ENCODE peak calls at places on chromosomes 5 and 9, in five cellular contexts. K is HCT116, P is GM23338, F is HepG2, Y is GM12878. M is an unnamed sample.

GRCh38 chr5:33306758-33307157 is 134.0 kb upstream of the TARS1 start:
- DNase-seq in P (no peak), F (no peak), Y (no peak), K (no peak), M (no peak)

GRCh38 chr5:27315541-27316282 is 277.3 kb upstream of the CDH9 start:
- DNase-seq in F (no peak), P (peak), Y (no peak), K (no peak), M (no peak)

GRCh38 chr9:26575041-26575440 is 317.6 kb downstream of the CAAP1 start:
- DNase-seq in F (no peak), Y (no peak), K (no peak), P (no peak), M (no peak)

GRCh38 chr9:114424126-114424525 is 36.3 kb upstream of the AKNA start:
- DNase-seq in K (no peak), F (no peak), P (no peak), Y (no peak), M (no peak)

GRCh38 chr9:85212887-85213286 is 528.9 kb downstream of the AGTPBP1 start:
- DNase-seq in Y (no peak), F (no peak), P (no peak), K (peak), M (no peak)

GRCh38 chr9:110125207-110125751 is 82.7 kb downstream of the C9orf152 start:
- DNase-seq in F (peak), Y (no peak), K (no peak), P (peak), M (no peak)

GRCh38 chr5:97078958-97079357 is 63.5 kb downstream of the LIX1 start:
- DNase-seq in K (no peak), P (no peak), F (no peak), Y (no peak), M (no peak)

GRCh38 chr5:61346511-61346910 is 14.5 kb downstream of the ZSWIM6 start:
- DNase-seq in F (no peak), K (no peak), P (no peak), Y (no peak), M (no peak)

GRCh38 chr9:25964239-25964638 is 286.0 kb upstream of the TUSC1 start:
- DNase-seq in P (peak), Y (no peak), F (peak), K (peak), M (peak)

GRCh38 chr5:74810915-74811314 is 43.9 kb downstream of the NSA2 start:
- DNase-seq in K (no peak), Y (no peak), P (no peak), F (no peak), M (no peak)

GRCh38 chr9:79611091-79611614 is 39.4 kb downstream of the TLE4 start:
- DNase-seq in F (no peak), K (no peak), P (peak), Y (no peak), M (no peak)

GRCh38 chr5:172633403-172633970 is 7.6 kb upstream of the NEURL1B start:
- DNase-seq in P (no peak), F (no peak), Y (no peak), K (no peak), M (no peak)

GRCh38 chr5:14948341-14948830 is 76.8 kb upstream of the ANKH start:
- DNase-seq in P (no peak), Y (no peak), K (no peak), F (no peak), M (no peak)

DNA sequence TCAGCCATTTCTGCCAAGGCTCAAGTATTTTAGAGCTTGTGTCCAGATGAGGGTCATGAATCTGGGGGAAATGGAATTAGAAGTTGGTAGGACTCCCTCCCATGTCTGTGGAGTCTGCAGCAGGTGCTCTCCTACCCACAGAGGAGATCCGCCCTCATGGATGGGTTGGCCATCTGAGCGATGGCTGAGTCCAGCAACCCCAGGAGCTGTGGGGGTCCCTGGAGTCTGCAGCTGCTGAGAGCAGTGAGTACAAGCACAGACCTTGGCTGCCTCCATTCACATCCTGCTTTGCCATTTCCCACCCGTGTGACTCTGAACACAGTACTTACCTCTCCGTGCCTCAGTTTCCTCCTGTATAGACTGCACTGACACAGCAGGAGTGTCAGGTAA is 25.8 kb upstream of the SYNPO start:
- DNase-seq in K (no peak), F (no peak), P (no peak), Y (no peak), M (no peak)
- TF ChIP-seq EZH2 in K (no peak), F (no peak), P (no peak), Y (no peak), M (no peak)

DNA sequence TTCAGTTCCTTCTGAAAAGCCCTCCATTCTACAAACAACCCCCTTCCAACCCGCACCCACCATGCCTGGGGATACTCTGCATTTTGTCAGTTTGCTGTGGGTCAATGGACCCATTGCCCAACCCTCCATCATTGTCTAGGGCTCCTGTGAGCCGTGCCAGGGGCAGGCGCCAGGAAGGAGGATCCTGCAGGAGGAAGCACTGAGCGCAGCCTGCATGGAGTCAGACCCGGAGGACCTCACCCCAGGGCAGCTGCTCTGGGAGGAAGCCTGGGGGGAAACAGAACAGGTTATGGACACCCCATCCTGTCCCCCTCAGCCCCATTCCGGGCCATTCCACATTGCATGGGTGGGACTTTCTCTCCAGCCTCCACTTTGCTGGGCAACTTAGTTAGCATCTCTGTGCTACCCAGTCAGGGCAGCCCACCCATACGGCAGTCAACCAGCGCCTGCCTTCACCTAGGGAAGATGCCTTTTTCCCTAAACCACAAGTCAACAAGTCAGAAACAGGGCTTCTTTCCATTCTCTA is 48.6 kb upstream of the VDAC1 start:
- DNase-seq in P (peak), F (no peak), K (no peak), Y (no peak), M (no peak)
- TF ChIP-seq POLR2AphosphoS5 in P (no peak), F (no peak), K (no peak), Y (no peak), M (no peak)

GRCh38 chr9:93958121-93958874 is 3.1 kb upstream of the BARX1 start:
- DNase-seq in K (no peak), P (peak), F (no peak), Y (no peak), M (no peak)

GRCh38 chr9:93953492-93954435 is 1.4 kb downstream of the BARX1 start:
- DNase-seq in F (no peak), P (peak), K (no peak), Y (no peak), M (no peak)

GRCh38 chr9:93955356-93956182 is 414 bp upstream of the BARX1 start:
- DNase-seq in P (peak), K (no peak), Y (no peak), F (no peak), M (no peak)

GRCh38 chr9:93954436-93955355 is at the start of gene BARX1:
- DNase-seq in K (no peak), F (no peak), P (peak), Y (no peak), M (no peak)

DNA sequence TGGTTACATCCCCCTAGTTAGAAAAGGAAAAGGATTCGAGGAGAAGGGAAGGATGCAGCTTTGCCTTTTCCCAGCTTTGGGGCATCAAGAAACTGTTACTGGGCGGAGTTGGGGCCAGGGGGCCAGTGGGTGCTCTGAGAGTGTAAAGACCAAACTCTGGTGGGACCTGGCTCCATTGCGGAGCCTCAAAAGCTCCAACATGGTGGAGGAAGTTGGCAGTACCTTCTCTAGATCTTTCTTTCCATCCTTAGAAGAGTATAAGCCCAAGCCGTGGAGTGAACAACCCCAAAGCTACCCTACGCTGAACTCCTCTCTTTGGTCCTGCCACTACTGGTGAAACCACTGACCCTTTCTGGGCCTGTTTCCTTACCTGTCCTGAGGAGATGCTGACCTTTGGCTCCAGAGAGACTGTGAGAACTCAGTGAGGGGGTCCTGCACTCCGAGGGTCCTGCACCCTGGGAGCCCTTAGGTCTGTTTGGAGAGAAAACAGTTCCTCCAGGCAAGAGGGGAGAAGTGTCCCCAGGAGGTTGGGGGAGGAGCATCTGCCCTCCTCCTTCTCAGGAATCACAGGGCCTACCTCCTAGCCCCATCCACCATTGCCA is 1.1 kb upstream of the BARX1 start:
- DNase-seq in K (no peak), P (no peak), F (no peak), Y (no peak), M (no peak)
- TF ChIP-seq EZH2 in K (no peak), P (peak), F (no peak), Y (no peak), M (no peak)

DNA sequence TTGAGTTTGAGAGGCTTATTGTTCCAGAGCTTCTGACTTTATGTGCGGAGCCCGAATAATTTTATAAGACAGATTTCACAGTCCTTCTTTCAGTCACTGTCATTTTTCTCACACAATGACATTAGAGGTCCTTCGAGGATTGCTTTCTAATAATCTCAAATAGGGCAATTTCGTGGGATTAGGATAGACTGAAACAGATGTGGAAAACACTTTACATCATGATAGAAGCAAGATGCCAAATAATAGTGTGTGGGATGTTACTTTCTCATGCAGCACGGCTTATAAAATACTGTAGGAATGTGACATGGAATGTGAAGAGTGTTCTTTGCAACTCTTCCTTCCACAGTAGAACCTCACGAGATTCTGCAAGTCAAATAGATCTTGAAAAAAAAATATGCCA is 451.3 kb downstream of the SEMA5A start:
- DNase-seq in K (no peak), Y (no peak), F (no peak), P (no peak), M (no peak)
- TF ChIP-seq POLR2AphosphoS5 in K (no peak), Y (no peak), F (no peak), P (no peak), M (no peak)

DNA sequence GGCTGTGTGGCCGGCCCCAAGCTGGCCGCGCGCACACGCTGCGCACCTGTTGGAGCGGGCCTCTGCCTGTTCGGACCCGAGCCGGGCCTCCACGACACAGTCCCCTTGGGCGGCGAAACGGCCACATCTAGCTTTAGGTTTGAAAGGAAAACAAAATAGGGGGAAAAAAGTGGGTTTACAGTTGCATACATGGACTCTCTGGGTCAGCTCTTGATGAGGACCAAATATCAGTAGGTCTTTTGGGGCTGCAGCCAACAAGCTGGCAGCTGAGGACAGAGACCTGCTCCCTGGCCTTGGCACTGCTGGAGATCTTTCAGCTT is 20.7 kb downstream of the IGIP start:
- DNase-seq in Y (no peak), F (no peak), P (no peak), K (no peak), M (no peak)
- TF ChIP-seq EZH2 in Y (no peak), F (no peak), P (peak), K (no peak), M (no peak)

GRCh38 chr5:17343675-17344074 is 126.2 kb downstream of the BASP1 start:
- DNase-seq in P (no peak), K (peak), Y (peak), F (no peak), M (no peak)
- TF ChIP-seq POLR2AphosphoS5 in P (no peak), K (no peak), Y (no peak), F (no peak), M (no peak)